ENCODE peak calls at places on chromosomes 11 and 22, in nine cellular contexts. G is adipocyte; V is BJ; L is activated T-cell treated with anti-CD3 and anti-CD28 coated beads, Interleukin-2, amount 50 U/mL, for 72 hours; B is HFF-Myc; Z is NCI-H748 treated with DMSO at 0.1 percent for 48 hours; X is stimulated activated CD8-positive, alpha-beta memory T cell treated with anti-CD3 and anti-CD28 coated beads, Interleukin-7, amount 100 ng/mL, for 24 hours; K is iris pigment epithelial cell; T is NCI-H1417. J is an unnamed sample.

GRCh38 chr11:26583550-26583949 is 11.5 kb upstream of the MUC15 start:
- DNase-seq in G (peak), V (no peak), L (no peak), B (no peak), Z (no peak), X (no peak), K (peak), T (no peak), J (no peak)

GRCh38 chr11:705646-706438 is at the start of gene EPS8L2:
- DNase-seq in G (peak), V (no peak), L (no peak), B (no peak), Z (no peak), X (no peak), K (no peak), T (no peak), J (no peak)

GRCh38 chr11:61749607-61750217 is 2.7 kb upstream of the MYRF start:
- DNase-seq in G (no peak), V (no peak), L (no peak), B (no peak), Z (no peak), X (no peak), K (no peak), T (no peak), J (no peak)

GRCh38 chr11:60924906-60925684 is 835 bp downstream of the TMEM132A start:
- DNase-seq in G (peak), V (no peak), L (peak), B (no peak), Z (no peak), X (no peak), K (no peak), T (peak), J (no peak)

GRCh38 chr11:1505480-1505879 is 18.9 kb upstream of the MOB2 start:
- DNase-seq in G (no peak), V (no peak), L (no peak), B (no peak), Z (no peak), X (no peak), K (no peak), T (no peak), J (no peak)

GRCh38 chr11:124745270-124745834 is 5.6 kb downstream of the NRGN start:
- DNase-seq in G (no peak), V (no peak), L (no peak), B (no peak), Z (no peak), X (no peak), K (no peak), T (no peak), J (no peak)

GRCh38 chr22:49998718-49999062 is 13.9 kb downstream of the IL17REL start:
- DNase-seq in G (no peak), V (no peak), L (no peak), B (no peak), Z (no peak), X (no peak), K (no peak), T (no peak), J (no peak)

GRCh38 chr22:42317691-42318547 is 47.5 kb upstream of the TCF20 start:
- DNase-seq in G (no peak), V (no peak), L (no peak), B (no peak), Z (peak), X (no peak), K (no peak), T (peak), J (no peak)

GRCh38 chr22:17772963-17773605 is 1.2 kb downstream of the BID start:
- DNase-seq in G (peak), V (no peak), L (no peak), B (no peak), Z (no peak), X (no peak), K (peak), T (no peak), J (no peak)

GRCh38 chr11:64490562-64491216 is 100.3 kb upstream of the SLC22A12 start:
- DNase-seq in G (no peak), V (no peak), L (no peak), B (no peak), Z (no peak), X (no peak), K (no peak), T (no peak), J (no peak)

GRCh38 chr11:116740741-116741140 is 32.0 kb downstream of the BUD13 start:
- DNase-seq in G (no peak), V (no peak), L (no peak), B (no peak), Z (no peak), X (no peak), K (no peak), T (no peak), J (no peak)

GRCh38 chr22:26579331-26579886 is 10.5 kb downstream of the TPST2 start:
- DNase-seq in G (no peak), V (no peak), L (peak), B (no peak), Z (no peak), X (no peak), K (no peak), T (no peak), J (no peak)

GRCh38 chr11:2420502-2421225 is 20.1 kb downstream of the TSSC4 start:
- DNase-seq in G (peak), V (no peak), L (peak), B (no peak), Z (peak), X (peak), K (peak), T (peak), J (peak)

GRCh38 chr22:45262931-45263789 is 21.6 kb upstream of the UPK3A start:
- DNase-seq in G (no peak), V (no peak), L (no peak), B (no peak), Z (no peak), X (no peak), K (no peak), T (no peak), J (no peak)

GRCh38 chr11:121464352-121464946 is 11.7 kb upstream of the SORL1-AS1 start:
- DNase-seq in G (peak), V (peak), L (peak), B (peak), Z (no peak), X (no peak), K (peak), T (no peak), J (no peak)

GRCh38 chr11:8531312-8531711 is 62.7 kb downstream of the STK33 start:
- DNase-seq in G (peak), V (no peak), L (no peak), B (peak), Z (peak), X (no peak), K (no peak), T (peak), J (peak)

GRCh38 chr11:2651054-2651617 is 48.7 kb downstream of the KCNQ1OT1 start:
- DNase-seq in G (no peak), V (no peak), L (no peak), B (no peak), Z (no peak), X (no peak), K (no peak), T (no peak), J (no peak)

GRCh38 chr22:31120230-31120629 is 2.5 kb upstream of the INPP5J start:
- DNase-seq in G (no peak), V (no peak), L (no peak), B (no peak), Z (no peak), X (no peak), K (no peak), T (no peak), J (no peak)

GRCh38 chr11:71447791-71448256 is 369 bp downstream of the DHCR7 start:
- DNase-seq in G (peak), V (no peak), L (peak), B (no peak), Z (peak), X (no peak), K (no peak), T (peak), J (peak)

GRCh38 chr11:10701982-10702381 is 8.4 kb upstream of the IRAG1 start:
- DNase-seq in G (no peak), V (no peak), L (no peak), B (no peak), Z (no peak), X (no peak), K (no peak), T (no peak), J (no peak)

GRCh38 chr11:66906077-66906929 is 49.4 kb downstream of the LRFN4 start:
- DNase-seq in G (peak), V (no peak), L (no peak), B (no peak), Z (no peak), X (no peak), K (peak), T (no peak), J (no peak)

J was measured in WERI-Rb-1.